ENCODE peak calls at places on chromosomes 4 and X, in nine cellular contexts. Q is pancreas, M is left ventricle myocardium inferior, X is AG04450, I is ovary, Z is astrocyte, F is tibial artery, W is neural progenitor cell, G is Panc1. K is an unnamed sample.

GRCh38 chr4:158809611-158810486 is 41.0 kb downstream of the FNIP2 start:
- DNase-seq in Q (no peak), M (no peak), X (no peak), I (no peak), Z (peak), F (no peak), W (no peak), G (peak), K (no peak)

GRCh38 chrX:29478336-29479069 is 736.9 kb upstream of the MAGEB2 start:
- DNase-seq in Q (no peak), M (no peak), X (no peak), I (no peak), Z (peak), F (no peak), W (peak), G (no peak), K (no peak)

GRCh38 chr4:17797808-17798207 is 12.7 kb downstream of the DCAF16 start:
- DNase-seq in Q (no peak), M (no peak), X (no peak), I (no peak), Z (no peak), F (no peak), W (no peak), G (no peak), K (no peak)

GRCh38 chrX:85109235-85109634 is 105.6 kb downstream of the APOOL start:
- DNase-seq in Q (no peak), M (no peak), X (no peak), I (no peak), Z (no peak), F (no peak), W (peak), G (no peak), K (no peak)

GRCh38 chr4:69038582-69038981 is 57.7 kb upstream of the UGT2B7 start:
- DNase-seq in Q (no peak), M (no peak), X (no peak), I (no peak), Z (no peak), F (no peak), W (no peak), G (no peak), K (no peak)

GRCh38 chrX:1592863-1593201 is 1.4 kb downstream of the AKAP17A start:
- DNase-seq in Q (peak), M (no peak), X (no peak), I (peak), Z (no peak), F (no peak), W (no peak), G (no peak), K (no peak)

GRCh38 chr4:27267435-27268355 is 407.1 kb downstream of the STIM2 start:
- DNase-seq in Q (no peak), M (no peak), X (no peak), I (no peak), Z (no peak), F (no peak), W (no peak), G (no peak), K (no peak)

GRCh38 chr4:170853422-170854021 is 763.8 kb upstream of the AADAT start:
- DNase-seq in Q (peak), M (peak), X (no peak), I (peak), Z (no peak), F (peak), W (peak), G (peak), K (no peak)

GRCh38 chr4:185186769-185187168 is 17.0 kb downstream of the CFAP97 start:
- DNase-seq in Q (no peak), M (no peak), X (no peak), I (no peak), Z (no peak), F (no peak), W (no peak), G (no peak), K (no peak)

GRCh38 chrX:49171752-49172279 is at the start of gene PLP2:
- DNase-seq in Q (peak), M (peak), X (no peak), I (peak), Z (peak), F (peak), W (peak), G (no peak), K (no peak)

GRCh38 chrX:96688789-96689188 is 4.1 kb downstream of the DIAPH2 start:
- DNase-seq in Q (no peak), M (no peak), X (no peak), I (no peak), Z (no peak), F (no peak), W (peak), G (no peak), K (no peak)

GRCh38 chr4:177375971-177376370 is 66.3 kb downstream of the AGA start:
- DNase-seq in Q (no peak), M (no peak), X (no peak), I (no peak), Z (no peak), F (no peak), W (peak), G (no peak), K (no peak)

GRCh38 chr4:120724656-120725055 is 197.9 kb downstream of the PRDM5 start:
- DNase-seq in Q (no peak), M (no peak), X (no peak), I (no peak), Z (no peak), F (no peak), W (no peak), G (no peak), K (no peak)

GRCh38 chr4:77310931-77311330 is 153.9 kb downstream of the CCNG2 start:
- DNase-seq in Q (no peak), M (no peak), X (no peak), I (no peak), Z (peak), F (no peak), W (no peak), G (no peak), K (no peak)

GRCh38 chrX:100341111-100341510 is 69.0 kb downstream of the PCDH19 start:
- DNase-seq in Q (no peak), M (no peak), X (no peak), I (no peak), Z (no peak), F (no peak), W (no peak), G (no peak), K (no peak)

GRCh38 chrX:35890699-35891098 is 28.8 kb upstream of the CFAP47 start:
- DNase-seq in Q (no peak), M (no peak), X (no peak), I (no peak), Z (no peak), F (peak), W (peak), G (peak), K (no peak)

GRCh38 chr4:14168919-14169318 is 541.4 kb upstream of the BOD1L1 start:
- DNase-seq in Q (no peak), M (peak), X (peak), I (no peak), Z (peak), F (no peak), W (no peak), G (peak), K (peak)

GRCh38 chr4:102828497-102828808 is 1.1 kb upstream of the UBE2D3 start:
- DNase-seq in Q (no peak), M (no peak), X (no peak), I (no peak), Z (no peak), F (no peak), W (no peak), G (no peak), K (no peak)

GRCh38 chr4:126778348-126778747 is 854.4 kb upstream of the INTU start:
- DNase-seq in Q (no peak), M (no peak), X (no peak), I (no peak), Z (peak), F (no peak), W (no peak), G (no peak), K (no peak)
- H3K4me3 ChIP-seq in Q (no peak), M (no peak), X (no peak), I (no peak), Z (no peak), F (no peak), W (no peak), G (no peak), K (no peak)

DNA sequence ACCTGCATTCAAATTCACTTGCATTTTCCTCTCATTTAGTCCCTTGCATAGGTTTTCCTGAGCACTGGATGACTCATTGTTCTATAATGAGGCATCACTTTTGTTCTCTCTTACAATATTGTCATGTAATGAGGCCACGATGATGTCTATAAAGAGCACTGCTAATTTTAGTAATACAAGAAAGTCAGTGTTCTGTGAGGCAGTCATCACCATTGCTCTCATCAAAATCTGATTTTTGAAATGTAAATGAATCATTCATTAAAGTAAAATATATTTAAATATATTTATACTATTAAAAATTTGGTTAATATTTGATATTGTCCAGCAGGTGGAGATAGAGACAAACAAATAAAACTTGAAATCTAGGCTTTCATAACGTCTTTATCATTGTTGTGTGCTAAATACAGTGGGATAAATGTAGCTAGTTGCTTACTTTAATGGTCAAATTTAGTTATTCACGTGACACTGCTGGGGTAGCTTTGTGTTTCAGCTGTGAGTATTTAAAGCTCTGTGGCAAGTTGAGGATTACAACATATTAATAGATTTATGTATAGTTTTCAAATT is 15.4 kb downstream of the HMGB2 start:
- DNase-seq in Q (no peak), M (no peak), X (no peak), I (no peak), Z (peak), F (no peak), W (no peak), G (no peak), K (no peak)
- TF ChIP-seq CTCF in Q (peak), M (peak), X (peak), I (no peak), Z (peak), F (peak), W (peak), G (no peak), K (peak)

GRCh38 chr4:108851346-108851745 is 88.5 kb upstream of the ETNPPL start:
- DNase-seq in Q (no peak), M (no peak), X (no peak), I (no peak), Z (peak), F (no peak), W (no peak), G (no peak), K (no peak)
- H3K27ac ChIP-seq in Q (no peak), M (no peak), X (no peak), I (no peak), Z (no peak), F (no peak), W (no peak), G (no peak), K (no peak)

DNA sequence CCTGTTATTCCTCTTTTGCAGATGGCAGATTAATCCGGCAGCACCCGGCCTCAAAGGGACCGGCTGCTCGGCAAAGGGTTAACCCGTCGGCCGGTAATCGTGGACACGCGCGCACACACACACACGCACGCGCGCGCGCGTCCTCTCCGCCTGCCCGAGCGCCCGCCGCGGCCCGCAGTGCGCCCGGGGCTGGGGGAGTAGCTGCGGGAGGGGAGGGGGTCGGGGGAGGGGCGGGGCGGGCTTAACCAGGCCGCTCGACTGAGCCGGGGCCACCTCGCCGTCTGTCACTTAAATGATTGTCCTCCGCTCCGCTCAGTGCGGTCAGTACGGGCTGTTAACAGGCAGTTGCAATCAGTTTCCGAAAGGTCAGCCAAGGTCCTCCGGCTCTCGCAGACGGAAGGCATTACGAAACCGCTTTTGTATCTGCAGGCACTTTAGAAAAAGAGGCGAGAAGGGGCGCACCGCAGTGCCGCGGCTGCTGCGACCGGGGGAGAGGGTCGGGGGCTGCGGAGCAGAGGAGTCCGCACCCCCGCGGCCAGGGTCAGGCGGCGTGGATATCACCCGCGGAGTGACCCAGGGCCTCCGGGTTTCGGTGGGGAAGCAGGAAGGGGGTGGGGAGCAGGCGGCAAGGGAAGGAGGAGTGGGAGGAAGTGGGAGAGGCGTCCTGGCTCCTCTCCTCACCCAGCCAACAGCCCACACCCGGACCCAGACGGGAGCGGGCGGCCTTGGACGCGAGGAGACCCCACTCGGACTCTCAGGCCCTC is 57.3 kb upstream of the BCOR start:
- DNase-seq in Q (peak), M (peak), X (no peak), I (peak), Z (no peak), F (peak), W (peak), G (no peak), K (no peak)
- H3K4me3 ChIP-seq in Q (peak), M (peak), X (peak), I (peak), Z (peak), F (peak), W (peak), G (peak), K (peak)

GRCh38 chr4:165426331-165426730 is 47.5 kb downstream of the CPE start:
- DNase-seq in Q (no peak), M (no peak), X (no peak), I (no peak), Z (no peak), F (no peak), W (no peak), G (no peak), K (no peak)

GRCh38 chr4:165426769-165427168 is 48.0 kb downstream of the CPE start:
- DNase-seq in Q (no peak), M (no peak), X (no peak), I (no peak), Z (no peak), F (no peak), W (no peak), G (no peak), K (no peak)

GRCh38 chr4:165425629-165426028 is 46.8 kb downstream of the CPE start:
- DNase-seq in Q (no peak), M (no peak), X (no peak), I (no peak), Z (no peak), F (no peak), W (no peak), G (no peak), K (no peak)

GRCh38 chr4:165433529-165433928 is 54.7 kb downstream of the CPE start:
- DNase-seq in Q (no peak), M (no peak), X (no peak), I (no peak), Z (no peak), F (no peak), W (no peak), G (no peak), K (no peak)

GRCh38 chr4:165428957-165429356 is 50.1 kb downstream of the CPE start:
- DNase-seq in Q (no peak), M (no peak), X (no peak), I (no peak), Z (no peak), F (no peak), W (no peak), G (no peak), K (no peak)
- TF ChIP-seq CTCF in Q (no peak), M (no peak), X (no peak), I (no peak), Z (no peak), F (no peak), W (no peak), G (no peak), K (no peak)

K was measured in dorsolateral prefrontal cortex.